ENCODE peak calls at places on chromosomes 2 and 18, in seven cellular contexts. V, O, P, Z, M, H and G are unnamed samples.

GRCh38 chr2:177489719-177490301 is 97.2 kb downstream of the AGPS start:
- DNase-seq in H (no peak), O (peak), V (peak), Z (peak), P (no peak), M (peak), G (no peak)

GRCh38 chr2:20381457-20381856 is 30.8 kb upstream of the PUM2 start:
- DNase-seq in H (peak), O (no peak), Z (peak), V (no peak), M (no peak), P (no peak), G (no peak)

GRCh38 chr2:230694241-230694640 is 18.4 kb upstream of the CAB39 start:
- DNase-seq in V (no peak), H (no peak), Z (peak), P (no peak), M (no peak), O (no peak), G (no peak)

GRCh38 chr2:145752091-145752806 is 1232.3 kb upstream of the ZEB2 start:
- DNase-seq in P (peak), O (peak), V (peak), H (no peak), Z (peak), M (peak), G (peak)

GRCh38 chr2:136025057-136025973 is 39.9 kb upstream of the DARS1 start:
- DNase-seq in P (no peak), O (peak), H (no peak), Z (peak), V (peak), M (no peak), G (no peak)

GRCh38 chr18:57498857-57499256 is 63.7 kb downstream of the ONECUT2 start:
- DNase-seq in O (no peak), M (no peak), V (no peak), Z (no peak), H (no peak), P (no peak), G (no peak)

GRCh38 chr2:36473230-36473629 is 117.7 kb downstream of the CRIM1 start:
- DNase-seq in V (no peak), H (no peak), M (no peak), Z (peak), O (no peak), P (no peak), G (no peak)

GRCh38 chr18:7749510-7749981 is 182.4 kb downstream of the PTPRM start:
- DNase-seq in H (no peak), P (no peak), O (no peak), V (no peak), M (peak), Z (no peak), G (no peak)

GRCh38 chr2:133414486-133415209 is 153.6 kb downstream of the NCKAP5 start:
- DNase-seq in Z (no peak), V (no peak), O (no peak), M (no peak), H (no peak), P (no peak), G (no peak)

GRCh38 chr18:59478591-59478990 is 119.5 kb upstream of the LMAN1 start:
- DNase-seq in Z (no peak), O (no peak), P (no peak), V (no peak), H (no peak), M (peak), G (no peak)

GRCh38 chr2:85911836-85912692 is 23.3 kb upstream of the ST3GAL5 start:
- DNase-seq in O (no peak), P (no peak), V (no peak), H (no peak), Z (peak), M (no peak), G (peak)

GRCh38 chr2:97743913-97744312 is 30.5 kb downstream of the ZAP70 start:
- DNase-seq in Z (no peak), V (no peak), H (no peak), O (no peak), M (no peak), P (no peak), G (no peak)

GRCh38 chr2:98768765-98769476 is 38.0 kb upstream of the MGAT4A start:
- DNase-seq in O (no peak), P (no peak), Z (no peak), V (no peak), M (no peak), H (no peak), G (no peak)

GRCh38 chr2:97935719-97936161 is 60.0 kb downstream of the TMEM131 start:
- DNase-seq in Z (no peak), P (no peak), V (peak), M (peak), O (no peak), H (no peak), G (no peak)

GRCh38 chr2:140526575-140526974 is 1604.2 kb downstream of the LRP1B start:
- DNase-seq in H (no peak), Z (peak), V (no peak), P (peak), M (no peak), O (no peak), G (no peak)

GRCh38 chr2:190443778-190444481 is 35.8 kb downstream of the MFSD6 start:
- DNase-seq in H (no peak), Z (peak), P (no peak), M (no peak), O (no peak), V (no peak), G (no peak)

GRCh38 chr2:223563462-223563861 is 38.7 kb downstream of the SCG2 start:
- DNase-seq in H (no peak), M (peak), Z (peak), P (peak), O (no peak), V (no peak), G (no peak)

GRCh38 chr2:240622631-240623235 is 2.5 kb upstream of the GPR35 start:
- DNase-seq in M (no peak), H (no peak), V (no peak), P (no peak), O (no peak), Z (no peak), G (no peak)

GRCh38 chr18:10460414-10461018 is 6.1 kb downstream of the APCDD1 start:
- DNase-seq in V (no peak), O (no peak), P (no peak), M (no peak), H (no peak), Z (no peak), G (no peak)

GRCh38 chr18:79496237-79496977 is 100.7 kb downstream of the NFATC1 start:
- DNase-seq in P (no peak), M (no peak), H (no peak), V (no peak), O (no peak), Z (no peak), G (no peak)

GRCh38 chr2:14634885-14635871 is 2.7 kb downstream of the LRATD1 start:
- DNase-seq in V (peak), H (peak), M (no peak), O (peak), Z (peak), P (no peak), G (peak)

GRCh38 chr2:17966793-17967192 is 88.3 kb downstream of the KCNS3 start:
- DNase-seq in O (no peak), M (no peak), Z (no peak), P (no peak), H (no peak), V (no peak), G (no peak)

GRCh38 chr18:62281684-62282083 is 43.4 kb upstream of the TNFRSF11A start:
- DNase-seq in P (peak), H (no peak), V (no peak), Z (peak), M (peak), O (no peak), G (no peak)

GRCh38 chr18:45361148-45361851 is 254.0 kb upstream of the SLC14A2 start:
- DNase-seq in Z (no peak), V (no peak), O (no peak), H (no peak), P (no peak), M (peak), G (no peak)

GRCh38 chr18:68219867-68220266 is 495.0 kb downstream of the TMX3 start:
- DNase-seq in M (peak), Z (no peak), V (no peak), O (no peak), H (no peak), P (no peak), G (no peak)

GRCh38 chr2:178076130-178076529 is 3.6 kb upstream of the PDE11A start:
- DNase-seq in Z (no peak), P (no peak), M (no peak), V (no peak), H (no peak), O (no peak), G (no peak)

GRCh38 chr18:33052886-33053285 is 280.1 kb upstream of the KLHL14 start:
- DNase-seq in M (no peak), H (no peak), Z (no peak), P (no peak), V (no peak), O (no peak), G (no peak)

GRCh38 chr2:1641498-1641897 is 102.8 kb downstream of the PXDN start:
- DNase-seq in H (no peak), Z (no peak), M (no peak), P (no peak), V (no peak), O (no peak), G (no peak)

GRCh38 chr2:232306741-232307305 is 71.7 kb upstream of the ALPP start:
- DNase-seq in V (no peak), M (no peak), O (no peak), H (no peak), P (no peak), Z (no peak), G (no peak)

GRCh38 chr2:105388971-105389381 is 9.9 kb downstream of the FHL2 start:
- DNase-seq in P (no peak), H (no peak), O (no peak), M (peak), Z (no peak), V (no peak), G (no peak)

GRCh38 chr2:158745866-158746382 is 49.2 kb upstream of the DAPL1 start:
- DNase-seq in M (no peak), O (no peak), Z (no peak), P (no peak), V (no peak), H (no peak), G (no peak)

GRCh38 chr2:158743466-158743865 is 51.7 kb upstream of the DAPL1 start:
- DNase-seq in Z (no peak), P (no peak), H (no peak), M (no peak), O (no peak), V (no peak), G (no peak)

GRCh38 chr2:158743899-158744298 is 51.2 kb upstream of the DAPL1 start:
- DNase-seq in V (no peak), H (no peak), M (no peak), Z (no peak), P (no peak), O (no peak), G (no peak)

GRCh38 chr2:158746488-158746887 is 48.6 kb upstream of the DAPL1 start:
- DNase-seq in O (no peak), M (no peak), Z (no peak), V (no peak), P (no peak), H (no peak), G (no peak)

DNA sequence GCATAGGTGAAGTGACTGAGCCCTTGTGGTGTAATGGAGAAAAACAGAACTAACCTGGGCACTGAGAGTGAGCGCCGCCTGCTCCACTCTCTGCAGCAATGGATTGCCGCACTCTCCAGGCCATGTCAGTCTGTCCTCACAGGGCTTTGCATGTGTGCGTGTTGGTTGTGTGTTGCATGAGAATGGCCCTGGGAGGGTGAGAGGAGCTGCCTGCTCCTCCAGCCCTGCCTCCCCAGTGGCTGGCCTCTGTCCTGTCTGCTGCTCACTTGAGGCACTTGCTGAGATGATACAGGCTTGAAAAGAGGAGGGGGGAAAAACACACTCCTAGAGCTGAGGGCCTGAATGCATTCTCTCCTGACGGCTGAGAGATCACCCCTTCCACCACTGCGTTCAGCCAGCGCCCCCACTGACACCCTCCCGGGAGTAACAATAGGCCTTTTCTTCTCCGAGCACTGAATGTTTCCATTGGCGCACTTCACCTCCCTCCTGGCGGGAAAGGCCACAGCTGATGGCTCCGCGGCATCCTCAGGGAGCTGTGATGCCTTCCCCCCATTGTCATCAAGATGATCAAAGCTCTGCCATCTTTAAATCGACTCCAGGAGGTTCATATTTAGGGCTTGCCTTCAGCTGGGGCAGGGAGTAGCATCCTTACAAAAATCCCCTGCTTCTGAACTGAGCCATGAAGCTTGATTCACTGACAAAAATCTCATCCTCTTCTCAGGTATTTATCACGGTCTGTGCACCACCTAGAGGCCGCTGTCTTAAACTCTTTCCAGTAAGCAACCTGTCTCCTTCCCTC is 49.9 kb upstream of the DAPL1 start:
- DNase-seq in O (peak), M (peak), Z (peak), V (peak), P (no peak), H (no peak), G (no peak)
- TF ChIP-seq CTCF in O (no peak), M (peak), Z (peak), V (peak), P (peak), H (no peak), G (peak)

DNA sequence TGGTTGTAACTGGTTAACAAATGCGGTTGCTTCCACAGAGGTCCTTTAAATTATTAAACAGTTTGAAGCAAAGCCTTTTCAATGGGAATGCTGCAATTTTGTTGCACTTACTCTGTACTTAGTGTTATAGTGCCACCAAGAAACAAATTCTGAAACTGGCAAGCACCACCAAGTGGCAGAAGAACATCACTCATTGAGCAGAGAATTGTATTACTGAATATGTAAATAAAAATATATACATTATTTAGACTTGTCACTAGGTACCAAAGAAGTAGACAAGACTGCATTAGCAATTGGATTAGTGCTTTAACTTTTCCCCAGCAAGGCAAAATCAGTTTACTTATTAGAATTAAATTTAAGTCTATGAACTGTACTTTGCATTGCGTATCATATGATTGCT is 2.7 kb upstream of the TMEFF2 start:
- DNase-seq in M (no peak), V (no peak), H (no peak), O (no peak), P (no peak), Z (peak), G (no peak)
- TF ChIP-seq CTCF in M (peak), V (no peak), H (no peak), O (no peak), P (peak), Z (peak), G (peak)

DNA sequence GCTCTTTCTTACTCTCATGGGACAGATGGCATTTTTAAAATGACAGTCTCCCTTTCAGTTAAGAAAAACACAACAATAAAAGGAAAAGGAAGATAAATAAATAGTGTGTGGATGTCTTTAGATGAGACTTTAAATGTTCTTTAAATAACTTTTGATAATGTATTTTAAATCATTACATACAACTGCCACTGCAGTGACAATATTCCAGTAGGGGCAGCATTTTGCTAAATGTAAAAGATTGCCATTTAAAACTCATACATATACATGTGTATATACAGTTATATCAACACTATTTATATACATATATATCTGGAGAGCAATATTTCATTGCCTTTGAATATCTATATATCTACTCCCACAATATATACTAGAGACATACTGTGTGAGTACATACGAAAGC is 90.7 kb downstream of the INO80D start:
- DNase-seq in Z (no peak), H (no peak), M (no peak), O (no peak), P (no peak), V (no peak), G (no peak)
- TF ChIP-seq CTCF in Z (no peak), H (peak), M (no peak), O (no peak), P (peak), V (no peak), G (peak)

DNA sequence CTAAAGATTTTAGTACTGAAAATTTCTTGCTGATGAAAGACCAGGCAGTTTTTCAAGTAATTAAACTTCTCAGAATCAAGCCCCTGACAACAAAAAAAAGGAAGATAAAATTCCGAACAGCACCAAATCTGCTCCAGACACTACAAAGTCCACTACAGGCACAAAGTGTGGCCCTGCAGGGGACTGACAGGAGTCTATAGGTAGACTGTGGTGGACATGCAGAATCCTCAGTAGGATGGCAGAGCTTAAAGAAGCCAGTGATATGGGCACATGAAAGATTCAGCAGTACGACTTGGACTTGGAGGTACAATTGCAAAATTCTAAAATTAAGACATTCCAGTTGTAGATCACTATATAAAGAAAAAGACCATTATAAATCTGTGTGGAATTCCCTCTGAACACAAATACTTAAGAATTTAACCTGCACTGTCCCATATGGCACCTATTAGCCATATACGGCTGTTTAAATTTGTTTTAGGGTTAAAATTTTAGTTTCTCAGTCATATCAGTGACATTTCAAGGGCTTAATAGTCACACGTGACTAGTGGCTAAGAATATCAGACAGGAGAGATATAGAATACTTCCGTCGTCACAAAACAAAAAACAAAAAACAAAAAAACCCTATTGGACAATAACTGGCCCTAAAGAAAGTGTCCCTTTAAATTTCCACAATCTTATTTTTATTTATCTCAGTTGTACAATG is 32.0 kb downstream of the SFT2D3 start:
- DNase-seq in P (no peak), Z (no peak), M (no peak), V (no peak), O (no peak), H (no peak), G (no peak)
- TF ChIP-seq CTCF in P (no peak), Z (no peak), M (no peak), V (no peak), O (no peak), H (no peak), G (no peak)

GRCh38 chr2:172427990-172428840 is 829 bp downstream of the ITGA6 start:
- DNase-seq in Z (no peak), P (no peak), H (no peak), V (peak), O (peak), M (no peak), G (no peak)

GRCh38 chr2:172428841-172429173 is 1.4 kb downstream of the ITGA6 start:
- DNase-seq in P (no peak), Z (no peak), O (no peak), M (no peak), V (peak), H (no peak), G (no peak)

GRCh38 chr2:172430027-172430426 is 2.6 kb downstream of the ITGA6 start:
- DNase-seq in P (no peak), Z (no peak), O (no peak), M (no peak), V (no peak), H (no peak), G (no peak)

GRCh38 chr2:172430671-172431070 is 3.3 kb downstream of the ITGA6 start:
- DNase-seq in P (no peak), H (no peak), O (no peak), M (no peak), Z (peak), V (no peak), G (no peak)

DNA sequence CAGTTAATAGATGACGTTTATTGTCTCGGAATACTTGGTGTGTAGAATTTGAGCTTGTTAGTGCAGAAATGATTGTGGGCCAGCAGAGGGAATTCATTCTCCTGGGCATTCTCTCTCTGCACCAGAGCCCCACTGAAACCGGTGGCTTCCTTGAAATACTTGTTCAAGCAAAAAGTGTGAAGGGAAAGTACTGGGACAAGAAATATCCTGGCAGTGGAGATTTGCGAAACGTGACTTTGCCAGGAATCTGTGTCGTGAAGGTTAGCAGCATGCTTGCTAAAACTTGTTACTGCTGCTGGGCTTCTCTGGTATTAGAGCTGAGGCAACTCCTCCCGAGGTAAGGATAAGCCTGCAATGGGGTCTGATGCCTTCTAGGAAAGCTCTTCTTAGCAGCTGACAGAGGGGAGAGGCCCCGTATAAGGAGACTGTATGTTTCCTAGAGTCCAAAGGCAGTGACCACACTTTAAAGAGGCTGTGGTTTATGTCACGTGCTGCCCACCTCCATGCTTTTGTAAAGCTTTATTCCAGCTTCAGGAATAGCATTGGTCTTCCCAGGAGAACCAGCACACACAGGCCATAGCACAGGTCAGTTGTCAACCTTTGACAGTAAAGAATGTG is 2.1 kb downstream of the ITGA6 start:
- DNase-seq in P (no peak), Z (peak), O (no peak), V (no peak), H (no peak), M (no peak), G (no peak)
- TF ChIP-seq CTCF in P (peak), Z (peak), O (no peak), V (no peak), H (no peak), M (peak), G (no peak)

GRCh38 chr18:43271593-43272432 is 5.5 kb downstream of the SYT4 start:
- DNase-seq in H (no peak), Z (peak), M (peak), V (peak), P (peak), O (peak), G (no peak)
- TF ChIP-seq CTCF in H (peak), Z (peak), M (peak), V (peak), P (peak), O (peak), G (peak)